ENCODE peak calls at places on chromosomes 6 and 20, in seven cellular contexts. W, A, T, F, B, J and X are unnamed samples.

GRCh38 chr20:57263767-57264150 is 2.7 kb downstream of the BMP7 start:
- DNase-seq in B (no peak), W (no peak), J (no peak), T (no peak), F (no peak), A (no peak), X (no peak)

GRCh38 chr20:9294081-9294480 is 220.3 kb upstream of the LAMP5 start:
- DNase-seq in T (no peak), F (no peak), B (no peak), J (no peak), W (no peak), A (no peak), X (no peak)

GRCh38 chr20:41655966-41656685 is 37.9 kb upstream of the CHD6 start:
- DNase-seq in A (no peak), B (no peak), T (no peak), J (no peak), F (no peak), W (no peak), X (no peak)

GRCh38 chr6:25482996-25483395 is 169.0 kb upstream of the SCGN start:
- DNase-seq in W (peak), T (no peak), J (no peak), A (no peak), B (no peak), F (no peak), X (no peak)

GRCh38 chr6:29702519-29703103 is 20.6 kb upstream of the HLA-F start:
- DNase-seq in T (no peak), J (peak), A (no peak), W (peak), F (no peak), B (no peak), X (no peak)

GRCh38 chr6:28683945-28684538 is 158.4 kb downstream of the GPX5 start:
- DNase-seq in B (peak), F (peak), J (no peak), T (no peak), W (no peak), A (no peak), X (no peak)

GRCh38 chr6:90184334-90185298 is 112.0 kb downstream of the BACH2 start:
- DNase-seq in A (no peak), B (no peak), F (no peak), W (no peak), J (no peak), T (no peak), X (no peak)

GRCh38 chr6:22251331-22251730 is 45.5 kb downstream of the PRL start:
- DNase-seq in W (no peak), A (no peak), J (no peak), T (peak), B (peak), F (peak), X (no peak)